ENCODE peak calls at places on chromosome 11, in five cellular contexts. P is H1, D is GM12878, W is HepG2, Y is K562. J is an unnamed sample.

GRCh38 chr11:133718831-133719230 is 126.5 kb downstream of the SPATA19 start:
- DNase-seq in P (no peak), D (no peak), W (no peak), Y (no peak), J (no peak)

GRCh38 chr11:105696000-105696399 is 86.1 kb downstream of the GRIA4 start:
- DNase-seq in P (no peak), D (no peak), W (no peak), Y (no peak), J (no peak)

GRCh38 chr11:28176231-28176853 is 68.2 kb downstream of the METTL15 start:
- DNase-seq in P (no peak), D (no peak), W (no peak), Y (no peak), J (no peak)

GRCh38 chr11:123642435-123642834 is 12.0 kb downstream of the SCN3B start:
- DNase-seq in P (no peak), D (no peak), W (no peak), Y (no peak), J (no peak)

GRCh38 chr11:114774599-114775365 is 96.5 kb downstream of the NXPE2 start:
- DNase-seq in P (peak; percentile 86), D (no peak), W (peak; percentile 51), Y (peak; percentile 68), J (peak; percentile 75)

GRCh38 chr11:69364901-69365300 is 70.9 kb downstream of the MYEOV start:
- DNase-seq in P (no peak), D (no peak), W (no peak), Y (no peak), J (no peak)

GRCh38 chr11:134515081-134515960 is 103.3 kb upstream of the B3GAT1 start:
- DNase-seq in P (no peak), D (no peak), W (no peak), Y (no peak), J (no peak)

GRCh38 chr11:57568330-57568766 is 876 bp upstream of the UBE2L6 start:
- DNase-seq in P (peak; percentile 97), D (peak; percentile 51), W (peak; percentile 49), Y (no peak), J (no peak)

GRCh38 chr11:74325649-74326645 is 14.5 kb upstream of the P4HA3 start:
- DNase-seq in P (no peak), D (no peak), W (no peak), Y (no peak), J (no peak)

GRCh38 chr11:73335204-73335923 is 27.3 kb downstream of the ARHGEF17 start:
- DNase-seq in P (peak; percentile 98), D (no peak), W (peak; percentile 68), Y (peak; percentile 87), J (peak; percentile 83)

GRCh38 chr11:75147875-75148263 is 3.0 kb upstream of the SLCO2B1 start:
- DNase-seq in P (no peak), D (no peak), W (no peak), Y (no peak), J (no peak)

GRCh38 chr11:45948341-45948740 is 25.9 kb downstream of the LARGE2 start:
- DNase-seq in P (no peak), D (no peak), W (no peak), Y (no peak), J (no peak)

GRCh38 chr11:8913961-8914660 is 3.1 kb downstream of the AKIP1 start:
- DNase-seq in P (peak; percentile 64), D (no peak), W (peak; percentile 37), Y (peak; percentile 31), J (peak; percentile 67)

GRCh38 chr11:112321521-112322172 is 61.0 kb upstream of the PLET1 start:
- DNase-seq in P (no peak), D (peak; percentile 47), W (peak; percentile 23), Y (no peak), J (no peak)

GRCh38 chr11:46309669-46310288 is 32.3 kb downstream of the CREB3L1 start:
- DNase-seq in P (no peak), D (no peak), W (no peak), Y (peak; percentile 77), J (no peak)

GRCh38 chr11:14499178-14499559 is 442 bp downstream of the COPB1 start:
- DNase-seq in P (no peak), D (no peak), W (peak; percentile 12), Y (peak; percentile 21), J (no peak)

GRCh38 chr11:36098046-36098445 is 154.2 kb downstream of the LDLRAD3 start:
- DNase-seq in P (no peak), D (no peak), W (no peak), Y (no peak), J (no peak)

DNA sequence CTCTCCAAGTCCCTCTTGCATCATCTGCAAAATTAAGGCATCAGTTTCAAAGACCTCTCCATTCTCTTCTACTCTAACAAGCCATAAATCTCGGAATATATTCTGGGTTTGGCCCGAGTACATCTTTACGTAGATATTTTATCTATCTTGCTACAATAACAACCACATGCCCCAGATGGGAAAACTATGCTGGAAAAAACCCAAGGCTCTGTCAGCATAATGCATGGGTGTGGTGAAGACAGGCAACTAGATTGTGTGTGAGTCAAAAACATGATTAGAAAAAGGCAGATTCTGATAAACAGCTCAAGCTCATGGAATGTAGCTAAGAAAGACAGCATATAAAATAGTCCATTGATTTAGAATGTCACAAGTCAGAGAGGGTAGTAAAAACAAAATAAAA is 228.3 kb upstream of the BLID start:
- DNase-seq in P (no peak), D (no peak), W (no peak), Y (no peak), J (peak; percentile 10)
- TF ChIP-seq CHD2 in P (no peak), D (no peak), W (no peak), Y (no peak), J (no peak)

GRCh38 chr11:64296236-64296635 is 3.9 kb upstream of the CATSPERZ start:
- DNase-seq in P (no peak), D (no peak), W (no peak), Y (no peak), J (no peak)

GRCh38 chr11:64296830-64297721 is 3.1 kb upstream of the CATSPERZ start:
- DNase-seq in P (peak; percentile 67), D (no peak), W (no peak), Y (no peak), J (no peak)

GRCh38 chr11:64297722-64298358 is 2.3 kb upstream of the CATSPERZ start:
- DNase-seq in P (peak; percentile 56), D (no peak), W (no peak), Y (no peak), J (no peak)

GRCh38 chr11:64299847-64300648 is at the start of gene CATSPERZ:
- DNase-seq in P (peak; percentile 83), D (no peak), W (no peak), Y (no peak), J (no peak)

DNA sequence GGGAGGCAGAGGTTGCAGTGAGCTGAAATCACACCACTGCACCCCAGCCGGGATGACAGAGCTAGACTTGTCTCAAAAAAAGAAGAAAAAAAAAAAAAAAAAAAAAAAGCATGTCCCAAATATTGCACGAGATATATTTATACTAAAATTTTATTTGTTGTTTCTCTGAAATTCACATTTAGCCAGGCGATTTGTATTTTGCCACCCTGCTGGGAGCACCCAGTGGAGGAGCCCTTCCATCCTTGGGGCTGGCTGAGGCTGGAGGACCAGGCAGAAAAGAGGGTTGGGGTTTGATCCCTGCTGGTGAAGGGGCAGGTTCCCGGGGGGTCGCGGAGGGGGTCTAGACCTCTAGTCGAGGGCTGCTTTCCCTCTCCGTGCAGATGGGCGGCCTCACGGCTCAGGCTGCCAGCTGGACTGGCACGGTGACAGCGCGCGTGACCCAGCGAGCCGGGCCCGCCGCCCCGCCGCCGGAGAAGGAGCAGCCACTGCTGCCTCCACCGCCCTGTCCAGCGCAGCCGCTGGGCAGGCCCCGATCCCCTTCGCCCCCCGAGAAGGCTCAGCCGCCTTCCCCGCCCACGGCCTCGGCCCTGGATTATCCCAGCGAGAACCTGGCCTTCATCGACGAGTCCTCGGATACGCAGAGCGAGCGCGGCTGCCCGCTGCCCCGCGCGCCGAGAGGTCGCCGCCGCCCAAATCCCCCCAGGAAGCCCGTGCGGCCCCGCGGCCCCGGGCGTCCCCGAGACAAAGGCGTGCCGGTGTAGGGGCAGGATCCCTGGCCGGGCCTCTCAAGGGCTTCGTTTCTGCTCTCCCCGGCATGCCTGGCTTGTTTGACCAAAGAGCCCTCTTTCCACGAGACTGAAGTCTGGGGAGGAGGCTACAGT is 952 bp upstream of the CATSPERZ start:
- DNase-seq in P (peak; percentile 69), D (no peak), W (no peak), Y (no peak), J (no peak)
- H3K9ac ChIP-seq in P (no peak overlapping the region), D (no peak overlapping the region), W (peak overlapping the region; percentile 25), Y (no peak overlapping the region), J (no peak overlapping the region)

GRCh38 chr11:64225608-64226506 is at the start of the genes NUDT22 and TRPT1:
- DNase-seq in P (peak; percentile 97), D (no peak), W (peak; percentile 77), Y (peak; percentile 85), J (peak; percentile 97)

GRCh38 chr11:64224891-64225607 is 937 bp downstream of the TRPT1 start:
- DNase-seq in P (peak; percentile 61), D (no peak), W (no peak), Y (no peak), J (peak; percentile 33)

GRCh38 chr11:64224151-64224890 is 1.7 kb downstream of the TRPT1 start:
- DNase-seq in P (no peak), D (no peak), W (no peak), Y (no peak), J (no peak)

GRCh38 chr11:64227405-64227956 is 1.4 kb downstream of the NUDT22 start:
- DNase-seq in P (no peak), D (no peak), W (no peak), Y (no peak), J (no peak)

GRCh38 chr11:64226507-64227051 is 505 bp downstream of the NUDT22 start:
- DNase-seq in P (no peak), D (no peak), W (peak; percentile 50), Y (peak; percentile 67), J (peak; percentile 76)
- TF ChIP-seq CHD2 in P (no peak), D (no peak), W (no peak), Y (no peak), J (no peak)

DNA sequence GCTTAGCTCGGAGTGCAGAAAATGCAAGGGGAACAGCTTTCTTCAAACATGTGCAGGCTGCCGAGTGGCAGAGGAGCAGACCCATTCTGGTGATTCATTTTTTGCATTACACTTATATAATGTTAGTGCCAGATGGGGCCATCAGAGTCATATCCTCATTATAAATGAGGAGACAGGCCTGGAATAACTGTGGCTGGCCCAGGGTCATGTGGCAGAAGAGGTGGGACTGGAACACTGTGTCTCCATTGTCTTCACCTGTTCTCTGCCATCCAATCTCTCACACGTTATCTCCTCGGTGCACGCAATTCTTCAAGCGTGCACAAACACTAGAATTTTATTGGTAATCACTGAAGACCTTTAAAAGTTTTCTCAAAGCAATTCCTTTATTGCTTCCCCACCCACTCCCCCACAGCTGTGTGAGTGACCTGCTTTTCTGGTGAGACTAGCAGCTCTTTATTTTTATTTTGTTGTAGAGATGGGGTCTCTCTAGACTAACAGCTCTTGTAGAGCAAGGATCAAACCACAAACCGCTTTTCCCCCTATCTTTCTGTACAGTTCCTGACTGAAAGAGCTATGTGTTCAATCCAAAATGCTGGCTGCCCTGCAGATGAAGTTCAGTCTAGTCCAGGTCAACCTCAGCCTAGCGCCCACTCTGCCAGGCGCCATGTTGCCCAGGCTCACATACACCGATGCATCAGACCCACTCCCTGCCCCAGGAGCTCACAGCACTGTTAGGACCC is 75.3 kb downstream of the ST3GAL4 start:
- DNase-seq in P (no peak), D (no peak), W (no peak), Y (no peak), J (no peak)
- H3K9ac ChIP-seq in P (no peak overlapping the region), D (no peak overlapping the region), W (no peak overlapping the region), Y (no peak overlapping the region), J (no peak overlapping the region)